ENCODE peak calls at places on chromosomes 7 and 10, in seven cellular contexts. One of them, this sample, is unnamed.
A peak's percentile ranks its signal among the peaks of the same experiment; 100 is the strongest.

GRCh38 chr7:126140858-126141491 is 1111.8 kb downstream of the GRM8 start:
- DNase-seq in stimulated activated CD4-positive, alpha-beta T cell treated with anti-CD3 and anti-CD28 coated beads, Interleukin-2, amount 100 ng/mL, for 48 hours: no peak
- DNase-seq in AG04450: no peak
- DNase-seq in mucosa of descending colon: no peak
- DNase-seq in T-helper 9 cell: no peak
- DNase-seq in NCI-H2171 treated with DMSO at 0.1 percent for 48 hours: peak; percentile 35
- DNase-seq in CD4-positive, CD25-positive, alpha-beta regulatory T cell: no peak
- DNase-seq in this sample: no peak

GRCh38 chr7:120337308-120337907 is 64.4 kb downstream of the KCND2 start:
- DNase-seq in mucosa of descending colon: no peak
- DNase-seq in CD4-positive, CD25-positive, alpha-beta regulatory T cell: no peak
- DNase-seq in NCI-H2171 treated with DMSO at 0.1 percent for 48 hours: peak; percentile 12
- DNase-seq in AG04450: no peak
- DNase-seq in stimulated activated CD4-positive, alpha-beta T cell treated with anti-CD3 and anti-CD28 coated beads, Interleukin-2, amount 100 ng/mL, for 48 hours: no peak
- DNase-seq in T-helper 9 cell: no peak
- DNase-seq in this sample: no peak

GRCh38 chr10:132626019-132626760 is 88.6 kb downstream of the INPP5A start:
- DNase-seq in T-helper 9 cell: no peak
- DNase-seq in mucosa of descending colon: peak; percentile 14
- DNase-seq in AG04450: no peak
- DNase-seq in NCI-H2171 treated with DMSO at 0.1 percent for 48 hours: no peak
- DNase-seq in CD4-positive, CD25-positive, alpha-beta regulatory T cell: no peak
- DNase-seq in stimulated activated CD4-positive, alpha-beta T cell treated with anti-CD3 and anti-CD28 coated beads, Interleukin-2, amount 100 ng/mL, for 48 hours: no peak
- DNase-seq in this sample: no peak

GRCh38 chr10:97408496-97408992 is 7.4 kb upstream of the RRP12 start:
- DNase-seq in AG04450: no peak
- DNase-seq in mucosa of descending colon: peak; percentile 66
- DNase-seq in stimulated activated CD4-positive, alpha-beta T cell treated with anti-CD3 and anti-CD28 coated beads, Interleukin-2, amount 100 ng/mL, for 48 hours: no peak
- DNase-seq in T-helper 9 cell: no peak
- DNase-seq in CD4-positive, CD25-positive, alpha-beta regulatory T cell: no peak
- DNase-seq in NCI-H2171 treated with DMSO at 0.1 percent for 48 hours: no peak
- DNase-seq in this sample: peak; percentile 57

GRCh38 chr7:141073173-141073640 is 657 bp upstream of the TMEM178B start:
- DNase-seq in CD4-positive, CD25-positive, alpha-beta regulatory T cell: no peak
- DNase-seq in stimulated activated CD4-positive, alpha-beta T cell treated with anti-CD3 and anti-CD28 coated beads, Interleukin-2, amount 100 ng/mL, for 48 hours: peak; percentile 15
- DNase-seq in mucosa of descending colon: no peak
- DNase-seq in NCI-H2171 treated with DMSO at 0.1 percent for 48 hours: no peak
- DNase-seq in AG04450: no peak
- DNase-seq in T-helper 9 cell: no peak
- DNase-seq in this sample: peak; percentile 9

GRCh38 chr7:43108255-43109011 is 4.0 kb upstream of the HECW1 start:
- DNase-seq in NCI-H2171 treated with DMSO at 0.1 percent for 48 hours: peak; percentile 29
- DNase-seq in CD4-positive, CD25-positive, alpha-beta regulatory T cell: peak; percentile 6
- DNase-seq in stimulated activated CD4-positive, alpha-beta T cell treated with anti-CD3 and anti-CD28 coated beads, Interleukin-2, amount 100 ng/mL, for 48 hours: peak; percentile 55
- DNase-seq in mucosa of descending colon: peak; percentile 69
- DNase-seq in AG04450: no peak
- DNase-seq in T-helper 9 cell: no peak
- DNase-seq in this sample: peak; percentile 53

GRCh38 chr10:45319702-45320101 is 4.3 kb upstream of the OR13A1 start:
- DNase-seq in NCI-H2171 treated with DMSO at 0.1 percent for 48 hours: no peak
- DNase-seq in AG04450: no peak
- DNase-seq in T-helper 9 cell: no peak
- DNase-seq in stimulated activated CD4-positive, alpha-beta T cell treated with anti-CD3 and anti-CD28 coated beads, Interleukin-2, amount 100 ng/mL, for 48 hours: no peak
- DNase-seq in mucosa of descending colon: no peak
- DNase-seq in CD4-positive, CD25-positive, alpha-beta regulatory T cell: no peak
- DNase-seq in this sample: no peak

GRCh38 chr7:39595102-39595620 is 28.2 kb upstream of the RALA start:
- DNase-seq in stimulated activated CD4-positive, alpha-beta T cell treated with anti-CD3 and anti-CD28 coated beads, Interleukin-2, amount 100 ng/mL, for 48 hours: no peak
- DNase-seq in mucosa of descending colon: no peak
- DNase-seq in AG04450: no peak
- DNase-seq in NCI-H2171 treated with DMSO at 0.1 percent for 48 hours: no peak
- DNase-seq in T-helper 9 cell: no peak
- DNase-seq in CD4-positive, CD25-positive, alpha-beta regulatory T cell: no peak
- DNase-seq in this sample: no peak

GRCh38 chr10:46546591-46547330 is 9.7 kb downstream of the GPRIN2 start:
- DNase-seq in NCI-H2171 treated with DMSO at 0.1 percent for 48 hours: peak; percentile 19
- DNase-seq in AG04450: no peak
- DNase-seq in mucosa of descending colon: no peak
- DNase-seq in T-helper 9 cell: no peak
- DNase-seq in stimulated activated CD4-positive, alpha-beta T cell treated with anti-CD3 and anti-CD28 coated beads, Interleukin-2, amount 100 ng/mL, for 48 hours: no peak
- DNase-seq in CD4-positive, CD25-positive, alpha-beta regulatory T cell: no peak
- DNase-seq in this sample: peak; percentile 10

GRCh38 chr7:81484266-81484665 is 285.6 kb downstream of the HGF start:
- DNase-seq in stimulated activated CD4-positive, alpha-beta T cell treated with anti-CD3 and anti-CD28 coated beads, Interleukin-2, amount 100 ng/mL, for 48 hours: no peak
- DNase-seq in NCI-H2171 treated with DMSO at 0.1 percent for 48 hours: no peak
- DNase-seq in CD4-positive, CD25-positive, alpha-beta regulatory T cell: no peak
- DNase-seq in AG04450: peak; percentile 64
- DNase-seq in T-helper 9 cell: no peak
- DNase-seq in mucosa of descending colon: no peak
- DNase-seq in this sample: no peak

GRCh38 chr10:90751107-90751997 is 106.5 kb downstream of the HTR7 start:
- DNase-seq in CD4-positive, CD25-positive, alpha-beta regulatory T cell: peak; percentile 24
- DNase-seq in NCI-H2171 treated with DMSO at 0.1 percent for 48 hours: peak; percentile 15
- DNase-seq in stimulated activated CD4-positive, alpha-beta T cell treated with anti-CD3 and anti-CD28 coated beads, Interleukin-2, amount 100 ng/mL, for 48 hours: peak; percentile 37
- DNase-seq in AG04450: no peak
- DNase-seq in T-helper 9 cell: peak; percentile 8
- DNase-seq in mucosa of descending colon: no peak
- DNase-seq in this sample: peak; percentile 27

GRCh38 chr7:74405899-74406512 is 47.7 kb upstream of the GTF2IRD1 start:
- DNase-seq in stimulated activated CD4-positive, alpha-beta T cell treated with anti-CD3 and anti-CD28 coated beads, Interleukin-2, amount 100 ng/mL, for 48 hours: no peak
- DNase-seq in CD4-positive, CD25-positive, alpha-beta regulatory T cell: no peak
- DNase-seq in mucosa of descending colon: peak; percentile 21
- DNase-seq in NCI-H2171 treated with DMSO at 0.1 percent for 48 hours: no peak
- DNase-seq in AG04450: no peak
- DNase-seq in T-helper 9 cell: no peak
- DNase-seq in this sample: no peak

GRCh38 chr10:34213805-34214197 is 601.3 kb downstream of the PARD3 start:
- DNase-seq in AG04450: no peak
- DNase-seq in CD4-positive, CD25-positive, alpha-beta regulatory T cell: no peak
- DNase-seq in T-helper 9 cell: no peak
- DNase-seq in stimulated activated CD4-positive, alpha-beta T cell treated with anti-CD3 and anti-CD28 coated beads, Interleukin-2, amount 100 ng/mL, for 48 hours: no peak
- DNase-seq in mucosa of descending colon: no peak
- DNase-seq in NCI-H2171 treated with DMSO at 0.1 percent for 48 hours: no peak
- DNase-seq in this sample: no peak

GRCh38 chr7:40611472-40611871 is 476.7 kb downstream of the SUGCT start:
- DNase-seq in mucosa of descending colon: no peak
- DNase-seq in CD4-positive, CD25-positive, alpha-beta regulatory T cell: no peak
- DNase-seq in stimulated activated CD4-positive, alpha-beta T cell treated with anti-CD3 and anti-CD28 coated beads, Interleukin-2, amount 100 ng/mL, for 48 hours: no peak
- DNase-seq in T-helper 9 cell: no peak
- DNase-seq in AG04450: no peak
- DNase-seq in NCI-H2171 treated with DMSO at 0.1 percent for 48 hours: no peak
- DNase-seq in this sample: no peak

GRCh38 chr10:131437556-131438465 is 126.3 kb upstream of the TCERG1L start:
- DNase-seq in AG04450: no peak
- DNase-seq in NCI-H2171 treated with DMSO at 0.1 percent for 48 hours: no peak
- DNase-seq in CD4-positive, CD25-positive, alpha-beta regulatory T cell: no peak
- DNase-seq in mucosa of descending colon: no peak
- DNase-seq in stimulated activated CD4-positive, alpha-beta T cell treated with anti-CD3 and anti-CD28 coated beads, Interleukin-2, amount 100 ng/mL, for 48 hours: no peak
- DNase-seq in T-helper 9 cell: no peak
- DNase-seq in this sample: no peak

GRCh38 chr7:17333227-17333626 is 34.8 kb downstream of the AHR start:
- DNase-seq in T-helper 9 cell: no peak
- DNase-seq in AG04450: no peak
- DNase-seq in mucosa of descending colon: no peak
- DNase-seq in stimulated activated CD4-positive, alpha-beta T cell treated with anti-CD3 and anti-CD28 coated beads, Interleukin-2, amount 100 ng/mL, for 48 hours: no peak
- DNase-seq in CD4-positive, CD25-positive, alpha-beta regulatory T cell: no peak
- DNase-seq in NCI-H2171 treated with DMSO at 0.1 percent for 48 hours: no peak
- DNase-seq in this sample: no peak

GRCh38 chr10:22992075-22992474 is 64.2 kb downstream of the ARMC3 start:
- DNase-seq in mucosa of descending colon: no peak
- DNase-seq in T-helper 9 cell: no peak
- DNase-seq in CD4-positive, CD25-positive, alpha-beta regulatory T cell: peak; percentile 6
- DNase-seq in NCI-H2171 treated with DMSO at 0.1 percent for 48 hours: no peak
- DNase-seq in AG04450: no peak
- DNase-seq in stimulated activated CD4-positive, alpha-beta T cell treated with anti-CD3 and anti-CD28 coated beads, Interleukin-2, amount 100 ng/mL, for 48 hours: no peak
- DNase-seq in this sample: no peak

GRCh38 chr10:110527731-110528171 is 30.0 kb downstream of the DUSP5 start:
- DNase-seq in T-helper 9 cell: no peak
- DNase-seq in AG04450: no peak
- DNase-seq in CD4-positive, CD25-positive, alpha-beta regulatory T cell: no peak
- DNase-seq in mucosa of descending colon: no peak
- DNase-seq in NCI-H2171 treated with DMSO at 0.1 percent for 48 hours: no peak
- DNase-seq in stimulated activated CD4-positive, alpha-beta T cell treated with anti-CD3 and anti-CD28 coated beads, Interleukin-2, amount 100 ng/mL, for 48 hours: no peak
- DNase-seq in this sample: no peak

GRCh38 chr10:95249467-95249866 is 41.3 kb downstream of the PDLIM1 start:
- DNase-seq in T-helper 9 cell: no peak
- DNase-seq in mucosa of descending colon: no peak
- DNase-seq in CD4-positive, CD25-positive, alpha-beta regulatory T cell: no peak
- DNase-seq in NCI-H2171 treated with DMSO at 0.1 percent for 48 hours: no peak
- DNase-seq in AG04450: no peak
- DNase-seq in stimulated activated CD4-positive, alpha-beta T cell treated with anti-CD3 and anti-CD28 coated beads, Interleukin-2, amount 100 ng/mL, for 48 hours: no peak
- DNase-seq in this sample: no peak

GRCh38 chr7:107526672-107527071 is 37.0 kb downstream of the COG5 start:
- DNase-seq in T-helper 9 cell: no peak
- DNase-seq in mucosa of descending colon: no peak
- DNase-seq in stimulated activated CD4-positive, alpha-beta T cell treated with anti-CD3 and anti-CD28 coated beads, Interleukin-2, amount 100 ng/mL, for 48 hours: no peak
- DNase-seq in NCI-H2171 treated with DMSO at 0.1 percent for 48 hours: no peak
- DNase-seq in AG04450: no peak
- DNase-seq in CD4-positive, CD25-positive, alpha-beta regulatory T cell: no peak
- DNase-seq in this sample: no peak

GRCh38 chr10:133157662-133158436 is 2.2 kb upstream of the KNDC1 start:
- DNase-seq in stimulated activated CD4-positive, alpha-beta T cell treated with anti-CD3 and anti-CD28 coated beads, Interleukin-2, amount 100 ng/mL, for 48 hours: no peak
- DNase-seq in CD4-positive, CD25-positive, alpha-beta regulatory T cell: no peak
- DNase-seq in mucosa of descending colon: no peak
- DNase-seq in AG04450: no peak
- DNase-seq in NCI-H2171 treated with DMSO at 0.1 percent for 48 hours: no peak
- DNase-seq in T-helper 9 cell: no peak
- DNase-seq in this sample: no peak

GRCh38 chr7:105244594-105244993 is 144.1 kb downstream of the SRPK2 start:
- DNase-seq in CD4-positive, CD25-positive, alpha-beta regulatory T cell: no peak
- DNase-seq in NCI-H2171 treated with DMSO at 0.1 percent for 48 hours: no peak
- DNase-seq in AG04450: no peak
- DNase-seq in T-helper 9 cell: no peak
- DNase-seq in mucosa of descending colon: no peak
- DNase-seq in stimulated activated CD4-positive, alpha-beta T cell treated with anti-CD3 and anti-CD28 coated beads, Interleukin-2, amount 100 ng/mL, for 48 hours: no peak
- DNase-seq in this sample: no peak

GRCh38 chr7:107230334-107230733 is 61.5 kb downstream of the HBP1 start:
- DNase-seq in NCI-H2171 treated with DMSO at 0.1 percent for 48 hours: no peak
- DNase-seq in stimulated activated CD4-positive, alpha-beta T cell treated with anti-CD3 and anti-CD28 coated beads, Interleukin-2, amount 100 ng/mL, for 48 hours: no peak
- DNase-seq in mucosa of descending colon: no peak
- DNase-seq in AG04450: no peak
- DNase-seq in T-helper 9 cell: no peak
- DNase-seq in CD4-positive, CD25-positive, alpha-beta regulatory T cell: no peak
- DNase-seq in this sample: no peak

GRCh38 chr10:86317949-86318725 is 48.5 kb downstream of the GRID1 start:
- DNase-seq in mucosa of descending colon: no peak
- DNase-seq in NCI-H2171 treated with DMSO at 0.1 percent for 48 hours: no peak
- DNase-seq in T-helper 9 cell: no peak
- DNase-seq in AG04450: no peak
- DNase-seq in CD4-positive, CD25-positive, alpha-beta regulatory T cell: no peak
- DNase-seq in stimulated activated CD4-positive, alpha-beta T cell treated with anti-CD3 and anti-CD28 coated beads, Interleukin-2, amount 100 ng/mL, for 48 hours: no peak
- DNase-seq in this sample: no peak

GRCh38 chr7:46034056-46034768 is 113.1 kb upstream of the IGFBP3 start:
- DNase-seq in AG04450: peak; percentile 2
- DNase-seq in mucosa of descending colon: no peak
- DNase-seq in NCI-H2171 treated with DMSO at 0.1 percent for 48 hours: no peak
- DNase-seq in stimulated activated CD4-positive, alpha-beta T cell treated with anti-CD3 and anti-CD28 coated beads, Interleukin-2, amount 100 ng/mL, for 48 hours: no peak
- DNase-seq in CD4-positive, CD25-positive, alpha-beta regulatory T cell: no peak
- DNase-seq in T-helper 9 cell: no peak
- DNase-seq in this sample: no peak

GRCh38 chr7:100965051-100965722 is 4.2 kb upstream of the MUC12 start:
- DNase-seq in AG04450: no peak
- DNase-seq in T-helper 9 cell: no peak
- DNase-seq in NCI-H2171 treated with DMSO at 0.1 percent for 48 hours: no peak
- DNase-seq in CD4-positive, CD25-positive, alpha-beta regulatory T cell: no peak
- DNase-seq in mucosa of descending colon: no peak
- DNase-seq in stimulated activated CD4-positive, alpha-beta T cell treated with anti-CD3 and anti-CD28 coated beads, Interleukin-2, amount 100 ng/mL, for 48 hours: no peak
- DNase-seq in this sample: no peak

GRCh38 chr7:12709731-12710502 is 22.5 kb downstream of the ARL4A start:
- DNase-seq in CD4-positive, CD25-positive, alpha-beta regulatory T cell: no peak
- DNase-seq in stimulated activated CD4-positive, alpha-beta T cell treated with anti-CD3 and anti-CD28 coated beads, Interleukin-2, amount 100 ng/mL, for 48 hours: no peak
- DNase-seq in T-helper 9 cell: no peak
- DNase-seq in NCI-H2171 treated with DMSO at 0.1 percent for 48 hours: no peak
- DNase-seq in mucosa of descending colon: no peak
- DNase-seq in AG04450: no peak
- DNase-seq in this sample: no peak

GRCh38 chr7:3033581-3033980 is 10.1 kb downstream of the CARD11 start:
- DNase-seq in NCI-H2171 treated with DMSO at 0.1 percent for 48 hours: peak; percentile 81
- DNase-seq in mucosa of descending colon: no peak
- DNase-seq in AG04450: no peak
- DNase-seq in T-helper 9 cell: no peak
- DNase-seq in stimulated activated CD4-positive, alpha-beta T cell treated with anti-CD3 and anti-CD28 coated beads, Interleukin-2, amount 100 ng/mL, for 48 hours: no peak
- DNase-seq in CD4-positive, CD25-positive, alpha-beta regulatory T cell: no peak
- DNase-seq in this sample: no peak

GRCh38 chr10:73368238-73368637 is 9.6 kb upstream of the CFAP70 start:
- DNase-seq in mucosa of descending colon: no peak
- DNase-seq in T-helper 9 cell: no peak
- DNase-seq in stimulated activated CD4-positive, alpha-beta T cell treated with anti-CD3 and anti-CD28 coated beads, Interleukin-2, amount 100 ng/mL, for 48 hours: no peak
- DNase-seq in AG04450: no peak
- DNase-seq in CD4-positive, CD25-positive, alpha-beta regulatory T cell: no peak
- DNase-seq in NCI-H2171 treated with DMSO at 0.1 percent for 48 hours: no peak
- DNase-seq in this sample: no peak

GRCh38 chr10:87761892-87762291 is 56.1 kb downstream of the ATAD1 start:
- DNase-seq in NCI-H2171 treated with DMSO at 0.1 percent for 48 hours: no peak
- DNase-seq in stimulated activated CD4-positive, alpha-beta T cell treated with anti-CD3 and anti-CD28 coated beads, Interleukin-2, amount 100 ng/mL, for 48 hours: peak; percentile 33
- DNase-seq in T-helper 9 cell: no peak
- DNase-seq in mucosa of descending colon: no peak
- DNase-seq in AG04450: no peak
- DNase-seq in CD4-positive, CD25-positive, alpha-beta regulatory T cell: no peak
- DNase-seq in this sample: no peak

This sample was measured in transverse colon.